ENCODE peak calls at places on chromosomes 7 and 10, in nine cellular contexts. One of them, this sample, is unnamed.

GRCh38 chr10:18793951-18794350 is 134.7 kb downstream of the ARL5B start:
- DNase-seq in right atrium auricular region: no peak
- DNase-seq in CD8-positive, alpha-beta T cell: no peak
- DNase-seq in iPS DF 6.9: no peak
- DNase-seq in IMR-90: peak; percentile 55
- DNase-seq in GM23248: peak; percentile 32
- DNase-seq in ovary: no peak
- DNase-seq in heart left ventricle: no peak
- DNase-seq in brain microvascular endothelial cell: peak; percentile 1
- DNase-seq in this sample: peak; percentile 3

GRCh38 chr7:150685219-150686029 is at the start of gene GIMAP2:
- DNase-seq in right atrium auricular region: no peak
- DNase-seq in CD8-positive, alpha-beta T cell: no peak
- DNase-seq in iPS DF 6.9: no peak
- DNase-seq in IMR-90: no peak
- DNase-seq in GM23248: peak; percentile 38
- DNase-seq in ovary: no peak
- DNase-seq in heart left ventricle: no peak
- DNase-seq in brain microvascular endothelial cell: no peak
- DNase-seq in this sample: no peak

GRCh38 chr7:50622821-50623220 is 57.6 kb upstream of the DDC start:
- DNase-seq in right atrium auricular region: no peak
- DNase-seq in CD8-positive, alpha-beta T cell: no peak
- DNase-seq in iPS DF 6.9: no peak
- DNase-seq in IMR-90: no peak
- DNase-seq in GM23248: no peak
- DNase-seq in ovary: no peak
- DNase-seq in heart left ventricle: no peak
- DNase-seq in brain microvascular endothelial cell: no peak
- DNase-seq in this sample: no peak

GRCh38 chr7:21059069-21059468 is 272.4 kb upstream of the SP8 start:
- DNase-seq in right atrium auricular region: no peak
- DNase-seq in CD8-positive, alpha-beta T cell: no peak
- DNase-seq in iPS DF 6.9: no peak
- DNase-seq in IMR-90: no peak
- DNase-seq in GM23248: no peak
- DNase-seq in ovary: no peak
- DNase-seq in heart left ventricle: no peak
- DNase-seq in brain microvascular endothelial cell: no peak
- DNase-seq in this sample: no peak

GRCh38 chr10:112362833-112363232 is 11.1 kb upstream of the ACSL5 start:
- DNase-seq in right atrium auricular region: peak; percentile 84
- DNase-seq in CD8-positive, alpha-beta T cell: no peak
- DNase-seq in iPS DF 6.9: no peak
- DNase-seq in IMR-90: no peak
- DNase-seq in GM23248: peak; percentile 88
- DNase-seq in ovary: peak; percentile 43
- DNase-seq in heart left ventricle: peak; percentile 78
- DNase-seq in brain microvascular endothelial cell: no peak
- DNase-seq in this sample: no peak

GRCh38 chr10:30374353-30374752 is 25.3 kb upstream of the MTPAP start:
- DNase-seq in right atrium auricular region: no peak
- DNase-seq in CD8-positive, alpha-beta T cell: no peak
- DNase-seq in iPS DF 6.9: peak; percentile 85
- DNase-seq in IMR-90: no peak
- DNase-seq in GM23248: no peak
- DNase-seq in ovary: no peak
- DNase-seq in heart left ventricle: no peak
- DNase-seq in brain microvascular endothelial cell: no peak
- DNase-seq in this sample: peak; percentile 78

GRCh38 chr7:23472974-23473847 is 2.9 kb upstream of the IGF2BP3 start:
- DNase-seq in right atrium auricular region: no peak
- DNase-seq in CD8-positive, alpha-beta T cell: no peak
- DNase-seq in iPS DF 6.9: no peak
- DNase-seq in IMR-90: no peak
- DNase-seq in GM23248: no peak
- DNase-seq in ovary: no peak
- DNase-seq in heart left ventricle: no peak
- DNase-seq in brain microvascular endothelial cell: no peak
- DNase-seq in this sample: peak; percentile 37

GRCh38 chr7:78039791-78040776 is 241.5 kb downstream of the PHTF2 start:
- DNase-seq in right atrium auricular region: no peak
- DNase-seq in CD8-positive, alpha-beta T cell: peak; percentile 16
- DNase-seq in iPS DF 6.9: peak; percentile 61
- DNase-seq in IMR-90: no peak
- DNase-seq in GM23248: peak; percentile 26
- DNase-seq in ovary: no peak
- DNase-seq in heart left ventricle: no peak
- DNase-seq in brain microvascular endothelial cell: no peak
- DNase-seq in this sample: peak; percentile 85

GRCh38 chr7:106867641-106868351 is 2.7 kb downstream of the PIK3CG start:
- DNase-seq in right atrium auricular region: no peak
- DNase-seq in CD8-positive, alpha-beta T cell: no peak
- DNase-seq in iPS DF 6.9: no peak
- DNase-seq in IMR-90: no peak
- DNase-seq in GM23248: no peak
- DNase-seq in ovary: no peak
- DNase-seq in heart left ventricle: no peak
- DNase-seq in brain microvascular endothelial cell: no peak
- DNase-seq in this sample: no peak

GRCh38 chr7:106866298-106867281 is 1.5 kb downstream of the PIK3CG start:
- DNase-seq in right atrium auricular region: no peak
- DNase-seq in CD8-positive, alpha-beta T cell: no peak
- DNase-seq in iPS DF 6.9: no peak
- DNase-seq in IMR-90: no peak
- DNase-seq in GM23248: no peak
- DNase-seq in ovary: no peak
- DNase-seq in heart left ventricle: no peak
- DNase-seq in brain microvascular endothelial cell: no peak
- DNase-seq in this sample: no peak

GRCh38 chr7:106864298-106865081 is 592 bp upstream of the PIK3CG start:
- DNase-seq in right atrium auricular region: no peak
- DNase-seq in CD8-positive, alpha-beta T cell: no peak
- DNase-seq in iPS DF 6.9: no peak
- DNase-seq in IMR-90: no peak
- DNase-seq in GM23248: no peak
- DNase-seq in ovary: no peak
- DNase-seq in heart left ventricle: no peak
- DNase-seq in brain microvascular endothelial cell: no peak
- DNase-seq in this sample: no peak

GRCh38 chr7:106863216-106863997 is 1.7 kb upstream of the PIK3CG start:
- DNase-seq in right atrium auricular region: no peak
- DNase-seq in CD8-positive, alpha-beta T cell: no peak
- DNase-seq in iPS DF 6.9: no peak
- DNase-seq in IMR-90: no peak
- DNase-seq in GM23248: no peak
- DNase-seq in ovary: no peak
- DNase-seq in heart left ventricle: no peak
- DNase-seq in brain microvascular endothelial cell: no peak
- DNase-seq in this sample: no peak

DNA sequence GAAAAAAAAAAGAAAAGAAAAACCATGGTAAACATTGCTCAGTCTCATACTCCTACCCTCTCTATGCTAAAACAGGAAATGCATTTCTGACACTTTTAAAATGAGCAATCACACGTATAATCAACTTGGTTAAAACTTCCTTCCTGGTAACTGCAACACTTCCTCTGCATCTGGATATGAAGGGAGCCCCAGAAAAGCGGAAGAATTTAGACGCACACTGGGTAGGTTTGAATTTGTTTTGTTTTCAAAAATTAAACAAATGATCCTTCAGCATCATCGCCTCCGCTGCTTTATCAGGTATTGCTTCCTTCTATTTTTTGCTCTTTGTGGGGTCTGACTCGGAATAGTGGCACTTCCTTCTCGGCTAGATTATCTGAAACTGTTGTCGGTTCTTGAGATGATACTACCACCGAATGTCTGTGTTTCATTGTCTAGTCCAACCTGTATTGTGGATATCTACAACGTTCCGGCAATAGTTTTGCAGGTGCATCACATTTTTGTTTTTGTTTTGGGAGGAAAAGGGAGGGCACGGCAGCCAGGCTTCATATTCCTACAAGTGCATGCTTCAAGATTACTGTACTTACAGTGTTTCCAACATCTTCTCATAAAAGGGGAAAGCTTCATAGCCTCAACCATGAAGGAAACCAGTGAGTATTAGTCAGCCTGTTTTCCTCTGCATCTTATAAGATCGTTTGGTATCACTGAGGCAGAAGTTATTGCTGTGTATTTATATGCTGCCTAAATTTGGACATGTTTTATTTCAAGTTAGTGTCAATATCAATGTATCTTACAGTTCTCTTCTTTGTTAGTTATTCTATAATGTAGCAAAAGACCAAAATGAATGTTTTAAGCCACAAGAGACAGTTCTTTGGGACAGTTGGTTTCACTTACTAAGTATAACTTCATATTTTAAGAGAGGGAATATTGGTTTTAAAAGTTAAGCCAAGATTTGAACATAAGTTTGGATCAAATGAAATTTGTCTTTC is at the start of gene PIK3CG:
- DNase-seq in right atrium auricular region: no peak
- DNase-seq in CD8-positive, alpha-beta T cell: peak; percentile 23
- DNase-seq in iPS DF 6.9: no peak
- DNase-seq in IMR-90: no peak
- DNase-seq in GM23248: no peak
- DNase-seq in ovary: no peak
- DNase-seq in heart left ventricle: no peak
- DNase-seq in brain microvascular endothelial cell: no peak
- DNase-seq in this sample: no peak
- H3K4me3 ChIP-seq in right atrium auricular region: peak within 1 kb of the TSS; percentile 32
- H3K4me3 ChIP-seq in CD8-positive, alpha-beta T cell: peak within 1 kb of the TSS; percentile 69
- H3K4me3 ChIP-seq in iPS DF 6.9: no peak within 1 kb of the TSS
- H3K4me3 ChIP-seq in IMR-90: no peak within 1 kb of the TSS
- H3K4me3 ChIP-seq in GM23248: no peak within 1 kb of the TSS
- H3K4me3 ChIP-seq in ovary: no peak within 1 kb of the TSS
- H3K4me3 ChIP-seq in heart left ventricle: peak within 1 kb of the TSS; percentile 62
- H3K4me3 ChIP-seq in brain microvascular endothelial cell: no peak within 1 kb of the TSS
- H3K4me3 ChIP-seq in this sample: no peak within 1 kb of the TSS

GRCh38 chr10:67976292-67977245 is 92.1 kb downstream of the SIRT1 start:
- DNase-seq in right atrium auricular region: no peak
- DNase-seq in CD8-positive, alpha-beta T cell: no peak
- DNase-seq in iPS DF 6.9: peak; percentile 13
- DNase-seq in IMR-90: peak; percentile 19
- DNase-seq in GM23248: peak; percentile 19
- DNase-seq in ovary: no peak
- DNase-seq in heart left ventricle: peak; percentile 83
- DNase-seq in brain microvascular endothelial cell: no peak
- DNase-seq in this sample: peak; percentile 8

GRCh38 chr10:67978749-67979148 is 94.3 kb downstream of the SIRT1 start:
- DNase-seq in right atrium auricular region: no peak
- DNase-seq in CD8-positive, alpha-beta T cell: no peak
- DNase-seq in iPS DF 6.9: no peak
- DNase-seq in IMR-90: no peak
- DNase-seq in GM23248: peak; percentile 37
- DNase-seq in ovary: no peak
- DNase-seq in heart left ventricle: no peak
- DNase-seq in brain microvascular endothelial cell: no peak
- DNase-seq in this sample: no peak

GRCh38 chr10:67971311-67971710 is 86.9 kb downstream of the SIRT1 start:
- DNase-seq in right atrium auricular region: no peak
- DNase-seq in CD8-positive, alpha-beta T cell: no peak
- DNase-seq in iPS DF 6.9: no peak
- DNase-seq in IMR-90: no peak
- DNase-seq in GM23248: peak; percentile 43
- DNase-seq in ovary: no peak
- DNase-seq in heart left ventricle: no peak
- DNase-seq in brain microvascular endothelial cell: no peak
- DNase-seq in this sample: no peak

GRCh38 chr10:67977246-67977645 is 92.8 kb downstream of the SIRT1 start:
- DNase-seq in right atrium auricular region: no peak
- DNase-seq in CD8-positive, alpha-beta T cell: no peak
- DNase-seq in iPS DF 6.9: no peak
- DNase-seq in IMR-90: no peak
- DNase-seq in GM23248: no peak
- DNase-seq in ovary: no peak
- DNase-seq in heart left ventricle: no peak
- DNase-seq in brain microvascular endothelial cell: no peak
- DNase-seq in this sample: no peak
- H3K36me3 ChIP-seq in right atrium auricular region: peaks cover 25% of the 10 kb centered on the region
- H3K36me3 ChIP-seq in CD8-positive, alpha-beta T cell: peaks cover 9% of the 10 kb centered on the region
- H3K36me3 ChIP-seq in iPS DF 6.9: peaks cover 7% of the 10 kb centered on the region
- H3K36me3 ChIP-seq in IMR-90: peaks cover 43% of the 10 kb centered on the region
- H3K36me3 ChIP-seq in GM23248: peaks cover 89% of the 10 kb centered on the region
- H3K36me3 ChIP-seq in ovary: no peaks in the 10 kb centered on the region
- H3K36me3 ChIP-seq in heart left ventricle: peaks cover 11% of the 10 kb centered on the region
- H3K36me3 ChIP-seq in brain microvascular endothelial cell: peaks cover 38% of the 10 kb centered on the region
- H3K36me3 ChIP-seq in this sample: peaks cover 2% of the 10 kb centered on the region

GRCh38 chr10:133246236-133246626 is 8.6 kb downstream of the VENTX start:
- DNase-seq in right atrium auricular region: no peak
- DNase-seq in CD8-positive, alpha-beta T cell: no peak
- DNase-seq in iPS DF 6.9: no peak
- DNase-seq in IMR-90: no peak
- DNase-seq in GM23248: no peak
- DNase-seq in ovary: no peak
- DNase-seq in heart left ventricle: no peak
- DNase-seq in brain microvascular endothelial cell: no peak
- DNase-seq in this sample: no peak
- H3K27me3 ChIP-seq in right atrium auricular region: no peaks in the 10 kb centered on the region
- H3K27me3 ChIP-seq in CD8-positive, alpha-beta T cell: no peaks in the 10 kb centered on the region
- H3K27me3 ChIP-seq in iPS DF 6.9: no peaks in the 10 kb centered on the region
- H3K27me3 ChIP-seq in IMR-90: peaks cover 26% of the 10 kb centered on the region
- H3K27me3 ChIP-seq in GM23248: peaks cover 31% of the 10 kb centered on the region
- H3K27me3 ChIP-seq in ovary: no peaks in the 10 kb centered on the region
- H3K27me3 ChIP-seq in heart left ventricle: peaks cover 57% of the 10 kb centered on the region
- H3K27me3 ChIP-seq in brain microvascular endothelial cell: peaks cover 19% of the 10 kb centered on the region
- H3K27me3 ChIP-seq in this sample: no peaks in the 10 kb centered on the region

GRCh38 chr7:2866601-2867000 is 22.5 kb upstream of the GNA12 start:
- DNase-seq in right atrium auricular region: no peak
- DNase-seq in CD8-positive, alpha-beta T cell: no peak
- DNase-seq in iPS DF 6.9: no peak
- DNase-seq in IMR-90: no peak
- DNase-seq in GM23248: no peak
- DNase-seq in ovary: no peak
- DNase-seq in heart left ventricle: no peak
- DNase-seq in brain microvascular endothelial cell: no peak
- DNase-seq in this sample: no peak

GRCh38 chr7:2870471-2870941 is 26.4 kb upstream of the GNA12 start:
- DNase-seq in right atrium auricular region: peak; percentile 83
- DNase-seq in CD8-positive, alpha-beta T cell: peak; percentile 53
- DNase-seq in iPS DF 6.9: no peak
- DNase-seq in IMR-90: peak; percentile 61
- DNase-seq in GM23248: peak; percentile 69
- DNase-seq in ovary: peak; percentile 81
- DNase-seq in heart left ventricle: peak; percentile 82
- DNase-seq in brain microvascular endothelial cell: peak; percentile 68
- DNase-seq in this sample: peak; percentile 82

GRCh38 chr7:2872296-2872874 is 28.3 kb upstream of the GNA12 start:
- DNase-seq in right atrium auricular region: no peak
- DNase-seq in CD8-positive, alpha-beta T cell: no peak
- DNase-seq in iPS DF 6.9: no peak
- DNase-seq in IMR-90: no peak
- DNase-seq in GM23248: no peak
- DNase-seq in ovary: no peak
- DNase-seq in heart left ventricle: no peak
- DNase-seq in brain microvascular endothelial cell: no peak
- DNase-seq in this sample: no peak

GRCh38 chr7:2873146-2873545 is 29.0 kb upstream of the GNA12 start:
- DNase-seq in right atrium auricular region: no peak
- DNase-seq in CD8-positive, alpha-beta T cell: no peak
- DNase-seq in iPS DF 6.9: no peak
- DNase-seq in IMR-90: no peak
- DNase-seq in GM23248: no peak
- DNase-seq in ovary: no peak
- DNase-seq in heart left ventricle: peak; percentile 50
- DNase-seq in brain microvascular endothelial cell: no peak
- DNase-seq in this sample: no peak

DNA sequence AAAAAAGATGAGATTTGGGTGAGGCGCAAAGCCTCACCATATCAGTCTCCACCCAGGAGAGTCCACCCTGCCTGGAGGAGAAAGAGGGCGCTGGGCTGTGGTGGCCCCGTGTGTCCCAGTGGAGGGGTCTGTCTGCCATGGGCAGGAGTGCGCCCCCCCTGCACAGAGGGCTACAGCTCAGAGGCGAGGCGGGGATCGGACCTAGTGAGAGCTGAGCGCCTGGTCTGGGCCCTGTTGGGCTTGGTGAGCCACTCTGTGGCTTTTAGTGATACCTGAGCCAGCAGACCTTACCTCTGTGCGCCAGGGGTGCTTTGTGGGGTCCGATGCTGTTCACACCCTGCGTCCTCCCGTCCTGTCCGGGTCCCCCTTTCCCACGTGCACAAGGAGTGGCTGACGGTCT is 25.9 kb upstream of the GNA12 start:
- DNase-seq in right atrium auricular region: no peak
- DNase-seq in CD8-positive, alpha-beta T cell: no peak
- DNase-seq in iPS DF 6.9: no peak
- DNase-seq in IMR-90: no peak
- DNase-seq in GM23248: no peak
- DNase-seq in ovary: no peak
- DNase-seq in heart left ventricle: no peak
- DNase-seq in brain microvascular endothelial cell: no peak
- DNase-seq in this sample: peak; percentile 52
- H3K4me3 ChIP-seq in right atrium auricular region: no peak overlapping the region
- H3K4me3 ChIP-seq in CD8-positive, alpha-beta T cell: no peak overlapping the region
- H3K4me3 ChIP-seq in iPS DF 6.9: no peak overlapping the region
- H3K4me3 ChIP-seq in IMR-90: no peak overlapping the region
- H3K4me3 ChIP-seq in GM23248: no peak overlapping the region
- H3K4me3 ChIP-seq in ovary: peak overlapping the region; percentile 8
- H3K4me3 ChIP-seq in heart left ventricle: peak overlapping the region; percentile 43
- H3K4me3 ChIP-seq in brain microvascular endothelial cell: no peak overlapping the region
- H3K4me3 ChIP-seq in this sample: no peak overlapping the region